ENCODE peak calls at places on chromosomes 6 and 20, in five cellular contexts. One of them, this sample, is unnamed.

GRCh38 chr6:164690241-164690640 is 619.2 kb downstream of the C6orf118 start:
- DNase-seq in fibroblast of lung: peak
- DNase-seq in psoas muscle: no peak
- DNase-seq in uterus: no peak
- DNase-seq in lung: no peak
- DNase-seq in this sample: no peak

GRCh38 chr6:30720738-30721197 is 616 bp downstream of the TUBB start:
- DNase-seq in lung: peak
- DNase-seq in uterus: peak
- DNase-seq in psoas muscle: peak
- DNase-seq in fibroblast of lung: no peak
- DNase-seq in this sample: no peak

GRCh38 chr6:3284436-3284876 is 25.7 kb downstream of the PSMG4 start:
- DNase-seq in psoas muscle: no peak
- DNase-seq in uterus: no peak
- DNase-seq in fibroblast of lung: no peak
- DNase-seq in lung: no peak
- DNase-seq in this sample: no peak

GRCh38 chr6:7249946-7250643 is 62.9 kb downstream of the SSR1 start:
- DNase-seq in fibroblast of lung: no peak
- DNase-seq in lung: no peak
- DNase-seq in psoas muscle: no peak
- DNase-seq in uterus: no peak
- DNase-seq in this sample: no peak

GRCh38 chr6:16854986-16855385 is 93.7 kb upstream of the ATXN1 start:
- DNase-seq in psoas muscle: no peak
- DNase-seq in fibroblast of lung: peak
- DNase-seq in lung: no peak
- DNase-seq in uterus: no peak
- DNase-seq in this sample: no peak

GRCh38 chr6:91087864-91088263 is 501.0 kb upstream of the MAP3K7 start:
- DNase-seq in psoas muscle: no peak
- DNase-seq in fibroblast of lung: no peak
- DNase-seq in lung: no peak
- DNase-seq in uterus: no peak
- DNase-seq in this sample: no peak

GRCh38 chr6:144899161-144899560 is 614.0 kb downstream of the UTRN start:
- DNase-seq in psoas muscle: no peak
- DNase-seq in uterus: no peak
- DNase-seq in fibroblast of lung: peak
- DNase-seq in lung: no peak
- DNase-seq in this sample: no peak

GRCh38 chr20:50625986-50626677 is 65.2 kb downstream of the RIPOR3 start:
- DNase-seq in psoas muscle: peak
- DNase-seq in fibroblast of lung: peak
- DNase-seq in lung: no peak
- DNase-seq in uterus: peak
- DNase-seq in this sample: no peak

GRCh38 chr6:40293824-40294188 is 293.4 kb downstream of the LRFN2 start:
- DNase-seq in uterus: no peak
- DNase-seq in fibroblast of lung: no peak
- DNase-seq in lung: no peak
- DNase-seq in psoas muscle: no peak
- DNase-seq in this sample: no peak

DNA sequence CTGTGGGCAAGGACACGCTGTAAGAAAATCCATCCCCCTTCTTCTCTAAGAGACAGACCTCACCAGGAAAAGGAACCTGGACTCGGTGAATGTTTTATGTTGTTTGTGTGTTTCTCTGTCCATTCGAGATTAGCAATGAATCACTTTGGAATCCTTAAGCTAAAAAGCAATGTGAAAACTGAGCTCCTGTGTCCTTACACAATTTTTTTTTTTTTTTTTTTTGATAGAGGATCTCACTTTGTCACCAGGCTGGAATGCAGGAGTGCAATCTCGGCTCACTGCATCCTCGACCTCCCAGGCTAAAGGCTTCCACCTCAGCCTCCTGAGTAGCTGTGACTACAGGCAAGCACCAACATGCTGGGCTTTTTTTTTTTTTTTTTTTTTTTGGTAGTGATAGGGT is 32.1 kb downstream of the BFSP1 start:
- DNase-seq in fibroblast of lung: peak
- DNase-seq in psoas muscle: no peak
- DNase-seq in lung: no peak
- DNase-seq in uterus: no peak
- DNase-seq in this sample: no peak
- TF ChIP-seq CTCF in fibroblast of lung: no peak
- TF ChIP-seq CTCF in psoas muscle: no peak
- TF ChIP-seq CTCF in lung: no peak
- TF ChIP-seq CTCF in uterus: no peak
- TF ChIP-seq CTCF in this sample: no peak

GRCh38 chr6:140897349-140897748 is 1235.4 kb upstream of the GJE1 start:
- DNase-seq in fibroblast of lung: no peak
- DNase-seq in psoas muscle: no peak
- DNase-seq in uterus: no peak
- DNase-seq in lung: no peak
- DNase-seq in this sample: no peak
- H3K4me3 ChIP-seq in fibroblast of lung: no peak
- H3K4me3 ChIP-seq in psoas muscle: no peak
- H3K4me3 ChIP-seq in uterus: no peak
- H3K4me3 ChIP-seq in lung: no peak
- H3K4me3 ChIP-seq in this sample: no peak

GRCh38 chr6:141426400-141426980 is 706.2 kb upstream of the GJE1 start:
- DNase-seq in lung: no peak
- DNase-seq in psoas muscle: no peak
- DNase-seq in fibroblast of lung: peak
- DNase-seq in uterus: no peak
- DNase-seq in this sample: no peak
- TF ChIP-seq CTCF in lung: no peak
- TF ChIP-seq CTCF in psoas muscle: no peak
- TF ChIP-seq CTCF in fibroblast of lung: no peak
- TF ChIP-seq CTCF in uterus: no peak
- TF ChIP-seq CTCF in this sample: no peak

GRCh38 chr6:37139223-37139962 is 30.6 kb upstream of the PIM1 start:
- DNase-seq in fibroblast of lung: no peak
- DNase-seq in psoas muscle: no peak
- DNase-seq in uterus: no peak
- DNase-seq in lung: no peak
- DNase-seq in this sample: no peak

GRCh38 chr6:37136821-37137200 is 33.1 kb upstream of the PIM1 start:
- DNase-seq in fibroblast of lung: no peak
- DNase-seq in psoas muscle: no peak
- DNase-seq in lung: no peak
- DNase-seq in uterus: no peak
- DNase-seq in this sample: no peak

GRCh38 chr6:37137201-37137880 is 32.6 kb upstream of the PIM1 start:
- DNase-seq in lung: no peak
- DNase-seq in psoas muscle: no peak
- DNase-seq in fibroblast of lung: peak
- DNase-seq in uterus: peak
- DNase-seq in this sample: peak

GRCh38 chr6:37135835-37136694 is 33.9 kb upstream of the PIM1 start:
- DNase-seq in fibroblast of lung: no peak
- DNase-seq in lung: no peak
- DNase-seq in psoas muscle: no peak
- DNase-seq in uterus: no peak
- DNase-seq in this sample: no peak

DNA sequence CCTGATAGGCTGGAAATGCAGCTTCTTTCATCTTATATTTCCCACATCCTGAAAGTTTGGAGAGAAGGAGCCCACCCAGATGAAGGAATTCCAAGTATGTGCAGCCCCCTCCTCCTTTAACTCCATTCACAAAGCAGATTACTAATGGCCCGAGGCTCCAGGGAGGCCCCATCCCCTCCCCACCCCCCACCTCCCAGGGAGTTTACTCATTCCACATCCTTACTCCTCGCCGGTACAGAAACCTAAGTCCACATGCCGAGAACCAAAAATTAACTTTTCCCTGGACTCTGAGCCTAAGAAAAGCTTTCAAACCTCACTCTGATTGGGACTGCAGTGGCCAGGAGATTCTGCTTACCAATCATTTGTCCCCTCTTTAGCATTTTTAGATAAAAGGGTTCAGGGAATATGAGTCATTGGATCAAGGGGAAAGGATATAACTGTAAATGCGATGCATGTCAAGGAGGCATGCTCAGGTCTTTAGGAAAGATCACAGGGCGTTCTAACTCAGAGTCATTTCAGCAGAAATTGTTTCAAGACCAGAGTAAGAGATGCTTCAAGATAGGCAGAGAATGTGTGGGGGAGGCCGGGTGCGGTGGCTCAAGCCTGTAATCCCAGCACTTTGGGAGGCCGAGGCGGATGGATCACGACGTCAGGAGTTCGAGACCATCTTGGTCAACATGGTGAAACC is 31.9 kb upstream of the PIM1 start:
- DNase-seq in uterus: peak
- DNase-seq in psoas muscle: no peak
- DNase-seq in fibroblast of lung: peak
- DNase-seq in lung: no peak
- DNase-seq in this sample: peak
- H3K4me3 ChIP-seq in uterus: no peak
- H3K4me3 ChIP-seq in psoas muscle: no peak
- H3K4me3 ChIP-seq in fibroblast of lung: peak
- H3K4me3 ChIP-seq in lung: no peak
- H3K4me3 ChIP-seq in this sample: peak

GRCh38 chr20:56859751-56860366 is 230.8 kb downstream of the TFAP2C start:
- DNase-seq in lung: no peak
- DNase-seq in uterus: peak
- DNase-seq in psoas muscle: no peak
- DNase-seq in fibroblast of lung: no peak
- DNase-seq in this sample: no peak
- TF ChIP-seq CTCF in lung: no peak
- TF ChIP-seq CTCF in uterus: no peak
- TF ChIP-seq CTCF in psoas muscle: no peak
- TF ChIP-seq CTCF in fibroblast of lung: no peak
- TF ChIP-seq CTCF in this sample: no peak

GRCh38 chr6:46491201-46491788 is at the start of gene RCAN2:
- DNase-seq in fibroblast of lung: peak
- DNase-seq in lung: peak
- DNase-seq in uterus: peak
- DNase-seq in psoas muscle: peak
- DNase-seq in this sample: no peak

GRCh38 chr6:46491789-46492547 is 719 bp upstream of the RCAN2 start:
- DNase-seq in lung: no peak
- DNase-seq in fibroblast of lung: peak
- DNase-seq in uterus: peak
- DNase-seq in psoas muscle: peak
- DNase-seq in this sample: no peak

GRCh38 chr6:46486186-46486585 is 5.1 kb downstream of the RCAN2 start:
- DNase-seq in fibroblast of lung: no peak
- DNase-seq in lung: no peak
- DNase-seq in uterus: no peak
- DNase-seq in psoas muscle: no peak
- DNase-seq in this sample: no peak

GRCh38 chr6:46490425-46491200 is 636 bp downstream of the RCAN2 start:
- DNase-seq in fibroblast of lung: no peak
- DNase-seq in psoas muscle: peak
- DNase-seq in uterus: peak
- DNase-seq in lung: no peak
- DNase-seq in this sample: no peak
- H3K4me3 ChIP-seq in fibroblast of lung: peak
- H3K4me3 ChIP-seq in psoas muscle: peak
- H3K4me3 ChIP-seq in uterus: peak
- H3K4me3 ChIP-seq in lung: peak
- H3K4me3 ChIP-seq in this sample: peak

GRCh38 chr6:169961772-169962561 is 210.5 kb downstream of the ERMARD start:
- DNase-seq in fibroblast of lung: no peak
- DNase-seq in lung: no peak
- DNase-seq in uterus: peak
- DNase-seq in psoas muscle: no peak
- DNase-seq in this sample: no peak
- TF ChIP-seq CTCF in fibroblast of lung: peak
- TF ChIP-seq CTCF in lung: no peak
- TF ChIP-seq CTCF in uterus: peak
- TF ChIP-seq CTCF in psoas muscle: peak
- TF ChIP-seq CTCF in this sample: no peak

GRCh38 chr6:163240556-163240955 is 174.0 kb upstream of the QKI start:
- DNase-seq in uterus: no peak
- DNase-seq in fibroblast of lung: no peak
- DNase-seq in psoas muscle: no peak
- DNase-seq in lung: no peak
- DNase-seq in this sample: no peak
- H3K4me3 ChIP-seq in uterus: no peak
- H3K4me3 ChIP-seq in fibroblast of lung: no peak
- H3K4me3 ChIP-seq in psoas muscle: no peak
- H3K4me3 ChIP-seq in lung: no peak
- H3K4me3 ChIP-seq in this sample: no peak

GRCh38 chr20:40956926-40957760 is 71.5 kb upstream of the TOP1 start:
- DNase-seq in uterus: no peak
- DNase-seq in psoas muscle: no peak
- DNase-seq in fibroblast of lung: no peak
- DNase-seq in lung: no peak
- DNase-seq in this sample: no peak

GRCh38 chr20:40956503-40956902 is 72.1 kb upstream of the TOP1 start:
- DNase-seq in uterus: no peak
- DNase-seq in fibroblast of lung: no peak
- DNase-seq in lung: no peak
- DNase-seq in psoas muscle: no peak
- DNase-seq in this sample: no peak

GRCh38 chr20:40954521-40955165 is 74.0 kb upstream of the TOP1 start:
- DNase-seq in fibroblast of lung: no peak
- DNase-seq in lung: no peak
- DNase-seq in psoas muscle: no peak
- DNase-seq in uterus: no peak
- DNase-seq in this sample: no peak

GRCh38 chr20:40953856-40954255 is 74.8 kb upstream of the TOP1 start:
- DNase-seq in uterus: no peak
- DNase-seq in psoas muscle: no peak
- DNase-seq in fibroblast of lung: peak
- DNase-seq in lung: no peak
- DNase-seq in this sample: peak

GRCh38 chr20:40955326-40955725 is 73.3 kb upstream of the TOP1 start:
- DNase-seq in psoas muscle: no peak
- DNase-seq in fibroblast of lung: no peak
- DNase-seq in uterus: no peak
- DNase-seq in lung: no peak
- DNase-seq in this sample: no peak
- TF ChIP-seq CTCF in psoas muscle: no peak
- TF ChIP-seq CTCF in fibroblast of lung: no peak
- TF ChIP-seq CTCF in uterus: no peak
- TF ChIP-seq CTCF in lung: no peak
- TF ChIP-seq CTCF in this sample: no peak